ENCODE peak calls at places on chromosomes 16 and 17, in eight cellular contexts. O is T follicular helper cell; Z is NCI-H2081; D is Calu3; Q is GDM1; C is HuH-7.5; M is stimulated activated CD4-positive, alpha-beta T cell treated with anti-CD3 and anti-CD28 coated beads, Interleukin-12 subunit alpha, Interleukin-12 subunit beta, amount 100 ng/mL, for 4 hours; V is Caki2. H is an unnamed sample.

GRCh38 chr17:62995377-62995885 is 29.4 kb downstream of the TANC2 start:
- DNase-seq in M (peak; percentile 2), Z (peak; percentile 21), C (peak; percentile 38), D (peak; percentile 21), Q (no peak), V (peak; percentile 14), O (no peak), H (no peak)

GRCh38 chr17:60102632-60103047 is 23.9 kb upstream of the HEATR6 start:
- DNase-seq in C (no peak), Z (no peak), D (no peak), O (no peak), Q (peak; percentile 65), V (no peak), M (peak; percentile 17), H (no peak)

GRCh38 chr17:6786618-6787017 is 10.6 kb downstream of the FBXO39 start:
- DNase-seq in M (no peak), O (no peak), V (no peak), Q (no peak), C (no peak), D (no peak), Z (no peak), H (no peak)

GRCh38 chr17:50501906-50502642 is 6.2 kb upstream of the MYCBPAP start:
- DNase-seq in O (no peak), V (no peak), M (no peak), Q (no peak), Z (no peak), C (no peak), D (no peak), H (no peak)

GRCh38 chr16:66454751-66455150 is 27.7 kb downstream of the BEAN1 start:
- DNase-seq in M (no peak), O (no peak), Z (no peak), V (no peak), Q (no peak), C (no peak), D (no peak), H (no peak)

GRCh38 chr17:16466407-16466806 is 25.6 kb downstream of the LRRC75A start:
- DNase-seq in V (no peak), C (no peak), O (no peak), Q (no peak), Z (no peak), D (no peak), M (no peak), H (no peak)

GRCh38 chr17:72152392-72152727 is 31.5 kb downstream of the SOX9 start:
- DNase-seq in Q (no peak), M (no peak), V (no peak), D (no peak), O (no peak), C (no peak), Z (no peak), H (no peak)

GRCh38 chr17:19686400-19687090 is 29.8 kb downstream of the SLC47A2 start:
- DNase-seq in V (no peak), O (no peak), Z (no peak), C (no peak), D (no peak), M (no peak), Q (no peak), H (no peak)

GRCh38 chr17:58632324-58633314 is 59.2 kb downstream of the TEX14 start:
- DNase-seq in O (no peak), D (no peak), C (no peak), M (peak; percentile 5), Q (no peak), Z (no peak), V (no peak), H (no peak)

GRCh38 chr17:62807812-62808575 is at the start of gene MARCHF10:
- DNase-seq in M (peak; percentile 45), D (peak; percentile 70), Z (peak; percentile 84), Q (no peak), C (peak; percentile 65), O (no peak), V (no peak), H (peak; percentile 25)

GRCh38 chr17:20266806-20267458 is 200.4 kb downstream of the LGALS9B start:
- DNase-seq in O (no peak), V (peak; percentile 10), C (no peak), Z (peak; percentile 22), Q (no peak), M (no peak), D (no peak), H (no peak)

GRCh38 chr17:9195961-9196668 is 174.8 kb downstream of the NTN1 start:
- DNase-seq in V (no peak), Q (no peak), D (peak; percentile 17), Z (no peak), O (no peak), M (no peak), C (no peak), H (no peak)

H was measured in 8988T.